ENCODE peak calls at places on chromosomes 7 and 10, in five cellular contexts. One of them, this sample, is unnamed.

GRCh38 chr7:138538518-138538917 is 78.5 kb downstream of the TRIM24 start:
- DNase-seq in lower lobe of right lung: no peak
- DNase-seq in cardiac muscle cell: no peak
- DNase-seq in AG04450: peak; percentile 13
- DNase-seq in tibial artery: no peak
- DNase-seq in this sample: no peak

GRCh38 chr10:47181057-47181849 is 118.7 kb upstream of the GDF10 start:
- DNase-seq in lower lobe of right lung: no peak
- DNase-seq in cardiac muscle cell: no peak
- DNase-seq in AG04450: no peak
- DNase-seq in tibial artery: no peak
- DNase-seq in this sample: no peak

GRCh38 chr10:110783509-110784103 is 88.1 kb upstream of the PDCD4 start:
- DNase-seq in lower lobe of right lung: no peak
- DNase-seq in cardiac muscle cell: no peak
- DNase-seq in AG04450: no peak
- DNase-seq in tibial artery: no peak
- DNase-seq in this sample: no peak

GRCh38 chr10:52092390-52092789 is 221.7 kb upstream of the DKK1 start:
- DNase-seq in lower lobe of right lung: no peak
- DNase-seq in cardiac muscle cell: no peak
- DNase-seq in AG04450: no peak
- DNase-seq in tibial artery: no peak
- DNase-seq in this sample: no peak

GRCh38 chr10:110774069-110775021 is 97.4 kb upstream of the PDCD4 start:
- DNase-seq in lower lobe of right lung: no peak
- DNase-seq in cardiac muscle cell: no peak
- DNase-seq in AG04450: no peak
- DNase-seq in tibial artery: no peak
- DNase-seq in this sample: peak; percentile 98

GRCh38 chr10:94043431-94043990 is 49.8 kb downstream of the PLCE1 start:
- DNase-seq in lower lobe of right lung: no peak
- DNase-seq in cardiac muscle cell: no peak
- DNase-seq in AG04450: no peak
- DNase-seq in tibial artery: no peak
- DNase-seq in this sample: no peak

GRCh38 chr7:6271694-6272371 is 591 bp downstream of the CYTH3 start:
- DNase-seq in lower lobe of right lung: peak; percentile 51
- DNase-seq in cardiac muscle cell: peak; percentile 35
- DNase-seq in AG04450: no peak
- DNase-seq in tibial artery: peak; percentile 69
- DNase-seq in this sample: peak; percentile 35

GRCh38 chr7:22726345-22726848 is 603 bp upstream of the IL6 start:
- DNase-seq in lower lobe of right lung: peak; percentile 66
- DNase-seq in cardiac muscle cell: peak; percentile 58
- DNase-seq in AG04450: peak; percentile 62
- DNase-seq in tibial artery: no peak
- DNase-seq in this sample: peak; percentile 74

GRCh38 chr7:74236284-74236683 is 17.9 kb downstream of the RFC2 start:
- DNase-seq in lower lobe of right lung: no peak
- DNase-seq in cardiac muscle cell: no peak
- DNase-seq in AG04450: no peak
- DNase-seq in tibial artery: no peak
- DNase-seq in this sample: no peak

GRCh38 chr10:80460399-80461207 is 6.5 kb downstream of the TSPAN14 start:
- DNase-seq in lower lobe of right lung: peak; percentile 82
- DNase-seq in cardiac muscle cell: no peak
- DNase-seq in AG04450: no peak
- DNase-seq in tibial artery: no peak
- DNase-seq in this sample: peak; percentile 89

GRCh38 chr7:108809356-108809755 is 239.7 kb downstream of the DNAJB9 start:
- DNase-seq in lower lobe of right lung: no peak
- DNase-seq in cardiac muscle cell: no peak
- DNase-seq in AG04450: no peak
- DNase-seq in tibial artery: no peak
- DNase-seq in this sample: no peak

GRCh38 chr7:94088560-94088959 is 84.4 kb upstream of the BET1 start:
- DNase-seq in lower lobe of right lung: no peak
- DNase-seq in cardiac muscle cell: no peak
- DNase-seq in AG04450: no peak
- DNase-seq in tibial artery: no peak
- DNase-seq in this sample: no peak

GRCh38 chr7:41331194-41331593 is 371.7 kb downstream of the INHBA start:
- DNase-seq in lower lobe of right lung: no peak
- DNase-seq in cardiac muscle cell: no peak
- DNase-seq in AG04450: no peak
- DNase-seq in tibial artery: no peak
- DNase-seq in this sample: no peak

GRCh38 chr7:41328131-41328530 is 374.8 kb downstream of the INHBA start:
- DNase-seq in lower lobe of right lung: no peak
- DNase-seq in cardiac muscle cell: no peak
- DNase-seq in AG04450: no peak
- DNase-seq in tibial artery: no peak
- DNase-seq in this sample: no peak

GRCh38 chr7:41328544-41328943 is 374.3 kb downstream of the INHBA start:
- DNase-seq in lower lobe of right lung: no peak
- DNase-seq in cardiac muscle cell: no peak
- DNase-seq in AG04450: no peak
- DNase-seq in tibial artery: no peak
- DNase-seq in this sample: no peak

GRCh38 chr7:41323811-41324210 is 379.1 kb downstream of the INHBA start:
- DNase-seq in lower lobe of right lung: no peak
- DNase-seq in cardiac muscle cell: no peak
- DNase-seq in AG04450: no peak
- DNase-seq in tibial artery: no peak
- DNase-seq in this sample: no peak

DNA sequence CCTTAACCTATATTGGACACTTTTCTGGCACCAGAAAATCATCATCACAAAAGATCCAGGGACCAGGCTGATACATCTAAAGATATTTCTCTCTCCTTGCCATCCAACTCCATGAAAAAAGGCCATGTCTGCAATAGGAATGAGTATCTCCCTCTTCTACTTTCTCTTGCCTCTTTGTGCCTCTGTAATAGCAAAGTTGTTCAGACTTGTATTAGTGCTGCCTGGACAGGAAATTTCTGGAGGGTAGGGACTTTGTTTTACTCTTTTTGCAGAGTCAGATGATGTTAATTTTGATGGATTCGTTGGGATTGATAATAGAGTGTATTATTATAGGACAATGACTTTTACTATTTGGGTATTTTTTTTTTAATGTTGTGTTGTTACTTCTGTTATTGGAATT is 376.3 kb downstream of the INHBA start:
- DNase-seq in lower lobe of right lung: no peak
- DNase-seq in cardiac muscle cell: no peak
- DNase-seq in AG04450: no peak
- DNase-seq in tibial artery: no peak
- DNase-seq in this sample: no peak
- H3K27ac ChIP-seq in lower lobe of right lung: no peak overlapping the region
- H3K27ac ChIP-seq in cardiac muscle cell: no peak overlapping the region
- H3K27ac ChIP-seq in AG04450: no peak overlapping the region
- H3K27ac ChIP-seq in tibial artery: no peak overlapping the region
- H3K27ac ChIP-seq in this sample: no peak overlapping the region

GRCh38 chr7:39987641-39988347 is 37.7 kb downstream of the CDK13 start:
- DNase-seq in lower lobe of right lung: no peak
- DNase-seq in cardiac muscle cell: no peak
- DNase-seq in AG04450: no peak
- DNase-seq in tibial artery: no peak
- DNase-seq in this sample: no peak
- TF ChIP-seq CTCF in lower lobe of right lung: no peak
- TF ChIP-seq CTCF in cardiac muscle cell: no peak
- TF ChIP-seq CTCF in AG04450: no peak
- TF ChIP-seq CTCF in tibial artery: no peak
- TF ChIP-seq CTCF in this sample: no peak

DNA sequence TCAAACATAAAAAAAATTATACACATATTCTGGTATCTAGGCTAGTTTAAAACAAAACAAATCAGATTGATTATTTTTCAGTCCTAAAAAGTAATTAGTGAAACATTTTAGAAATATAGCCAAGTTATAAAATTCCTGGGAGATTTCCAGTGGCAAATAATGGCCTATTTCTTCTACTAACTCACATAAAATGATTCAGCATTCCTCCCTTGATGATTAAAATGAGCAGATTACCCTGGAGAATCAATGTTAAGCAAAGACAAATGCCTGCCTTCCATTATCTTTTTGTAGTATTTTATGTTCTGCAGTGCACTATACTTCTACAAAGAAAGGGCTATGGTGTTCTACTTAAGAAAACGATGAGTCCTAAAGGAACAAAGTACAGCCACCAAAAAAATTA is 53.7 kb downstream of the PARD3 start:
- DNase-seq in lower lobe of right lung: no peak
- DNase-seq in cardiac muscle cell: no peak
- DNase-seq in AG04450: no peak
- DNase-seq in tibial artery: no peak
- DNase-seq in this sample: no peak
- H3K27ac ChIP-seq in lower lobe of right lung: no peak overlapping the region
- H3K27ac ChIP-seq in cardiac muscle cell: no peak overlapping the region
- H3K27ac ChIP-seq in AG04450: no peak overlapping the region
- H3K27ac ChIP-seq in tibial artery: no peak overlapping the region
- H3K27ac ChIP-seq in this sample: peak overlapping the region; percentile 71

DNA sequence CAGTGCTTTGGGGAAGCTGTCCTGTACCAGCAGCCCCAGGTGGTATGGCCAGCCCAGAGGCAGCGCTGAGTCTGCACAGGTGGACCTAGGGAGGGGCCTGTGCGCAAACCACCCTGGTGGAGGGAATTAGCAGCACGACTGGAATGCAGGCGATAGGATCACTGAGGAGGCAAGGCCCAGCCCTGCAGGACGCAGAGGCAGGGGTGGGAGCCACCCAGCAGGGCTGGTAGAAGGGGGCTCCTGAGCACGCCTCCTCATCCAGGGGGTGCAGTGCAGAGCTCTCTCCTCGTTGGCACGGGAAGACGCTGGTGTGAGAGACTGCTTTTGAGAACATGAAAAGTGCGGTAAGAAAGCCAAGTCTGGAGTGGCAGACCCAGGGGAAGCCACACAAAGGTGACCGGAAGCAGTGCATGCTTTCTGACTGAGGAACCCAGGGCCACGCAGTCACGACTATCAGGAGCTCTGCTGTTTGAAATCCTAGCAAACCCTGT is 6.0 kb downstream of the FXYD4 start:
- DNase-seq in lower lobe of right lung: peak; percentile 61
- DNase-seq in cardiac muscle cell: no peak
- DNase-seq in AG04450: no peak
- DNase-seq in tibial artery: peak; percentile 54
- DNase-seq in this sample: no peak
- TF ChIP-seq CTCF in lower lobe of right lung: peak; percentile 28
- TF ChIP-seq CTCF in cardiac muscle cell: peak; percentile 5
- TF ChIP-seq CTCF in AG04450: peak; percentile 2
- TF ChIP-seq CTCF in tibial artery: no peak
- TF ChIP-seq CTCF in this sample: no peak

GRCh38 chr10:43846187-43846680 is 197.6 kb upstream of the ZNF32 start:
- DNase-seq in lower lobe of right lung: no peak
- DNase-seq in cardiac muscle cell: no peak
- DNase-seq in AG04450: no peak
- DNase-seq in tibial artery: no peak
- DNase-seq in this sample: no peak
- H3K27ac ChIP-seq in lower lobe of right lung: peak overlapping the region; percentile 62
- H3K27ac ChIP-seq in cardiac muscle cell: no peak overlapping the region
- H3K27ac ChIP-seq in AG04450: no peak overlapping the region
- H3K27ac ChIP-seq in tibial artery: peak overlapping the region; percentile 68
- H3K27ac ChIP-seq in this sample: no peak overlapping the region

GRCh38 chr7:17532861-17533404 is 234.5 kb downstream of the AHR start:
- DNase-seq in lower lobe of right lung: no peak
- DNase-seq in cardiac muscle cell: no peak
- DNase-seq in AG04450: no peak
- DNase-seq in tibial artery: no peak
- DNase-seq in this sample: peak; percentile 71

GRCh38 chr7:17534348-17534747 is 235.9 kb downstream of the AHR start:
- DNase-seq in lower lobe of right lung: no peak
- DNase-seq in cardiac muscle cell: no peak
- DNase-seq in AG04450: no peak
- DNase-seq in tibial artery: no peak
- DNase-seq in this sample: no peak

GRCh38 chr7:17530249-17530648 is 231.8 kb downstream of the AHR start:
- DNase-seq in lower lobe of right lung: no peak
- DNase-seq in cardiac muscle cell: peak; percentile 51
- DNase-seq in AG04450: no peak
- DNase-seq in tibial artery: no peak
- DNase-seq in this sample: no peak

GRCh38 chr7:17528636-17529035 is 230.2 kb downstream of the AHR start:
- DNase-seq in lower lobe of right lung: no peak
- DNase-seq in cardiac muscle cell: no peak
- DNase-seq in AG04450: no peak
- DNase-seq in tibial artery: no peak
- DNase-seq in this sample: no peak

GRCh38 chr7:17530741-17531417 is 232.4 kb downstream of the AHR start:
- DNase-seq in lower lobe of right lung: no peak
- DNase-seq in cardiac muscle cell: no peak
- DNase-seq in AG04450: no peak
- DNase-seq in tibial artery: no peak
- DNase-seq in this sample: peak; percentile 29
- TF ChIP-seq CTCF in lower lobe of right lung: peak; percentile 38
- TF ChIP-seq CTCF in cardiac muscle cell: peak; percentile 28
- TF ChIP-seq CTCF in AG04450: peak; percentile 8
- TF ChIP-seq CTCF in tibial artery: peak; percentile 17
- TF ChIP-seq CTCF in this sample: no peak

GRCh38 chr7:2405201-2405600 is 1.8 kb downstream of the CHST12 start:
- DNase-seq in lower lobe of right lung: no peak
- DNase-seq in cardiac muscle cell: no peak
- DNase-seq in AG04450: no peak
- DNase-seq in tibial artery: no peak
- DNase-seq in this sample: no peak
- H3K27ac ChIP-seq in lower lobe of right lung: no peak overlapping the region
- H3K27ac ChIP-seq in cardiac muscle cell: no peak overlapping the region
- H3K27ac ChIP-seq in AG04450: no peak overlapping the region
- H3K27ac ChIP-seq in tibial artery: no peak overlapping the region
- H3K27ac ChIP-seq in this sample: no peak overlapping the region

GRCh38 chr7:154792436-154793055 is 210.4 kb downstream of the PAXIP1 start:
- DNase-seq in lower lobe of right lung: no peak
- DNase-seq in cardiac muscle cell: no peak
- DNase-seq in AG04450: no peak
- DNase-seq in tibial artery: no peak
- DNase-seq in this sample: no peak

GRCh38 chr7:154795014-154795413 is 207.9 kb downstream of the PAXIP1 start:
- DNase-seq in lower lobe of right lung: no peak
- DNase-seq in cardiac muscle cell: peak; percentile 33
- DNase-seq in AG04450: no peak
- DNase-seq in tibial artery: no peak
- DNase-seq in this sample: no peak

GRCh38 chr7:154795437-154795836 is 207.5 kb downstream of the PAXIP1 start:
- DNase-seq in lower lobe of right lung: no peak
- DNase-seq in cardiac muscle cell: no peak
- DNase-seq in AG04450: no peak
- DNase-seq in tibial artery: no peak
- DNase-seq in this sample: no peak

GRCh38 chr7:154791611-154792010 is 211.3 kb downstream of the PAXIP1 start:
- DNase-seq in lower lobe of right lung: no peak
- DNase-seq in cardiac muscle cell: no peak
- DNase-seq in AG04450: no peak
- DNase-seq in tibial artery: no peak
- DNase-seq in this sample: no peak

GRCh38 chr7:154794147-154794780 is 208.7 kb downstream of the PAXIP1 start:
- DNase-seq in lower lobe of right lung: no peak
- DNase-seq in cardiac muscle cell: peak; percentile 62
- DNase-seq in AG04450: no peak
- DNase-seq in tibial artery: no peak
- DNase-seq in this sample: no peak
- TF ChIP-seq CTCF in lower lobe of right lung: peak; percentile 43
- TF ChIP-seq CTCF in cardiac muscle cell: no peak
- TF ChIP-seq CTCF in AG04450: no peak
- TF ChIP-seq CTCF in tibial artery: no peak
- TF ChIP-seq CTCF in this sample: no peak